ENCODE peak calls at places on chromosomes 1 and 21, in five cellular contexts. X is fibroblast of lung, U is esophagus squamous epithelium, O is left ventricle myocardium inferior, H is ovary. E is an unnamed sample.

GRCh38 chr1:12076425-12077005 is 13.4 kb downstream of the TNFRSF8 start:
- DNase-seq in H (no peak), X (no peak), U (no peak), O (no peak), E (no peak)

GRCh38 chr21:37921091-37921490 is 4.8 kb upstream of the KCNJ6 start:
- DNase-seq in U (no peak), H (no peak), X (peak; percentile 33), O (no peak), E (no peak)

GRCh38 chr21:14267071-14267470 is 51.1 kb downstream of the RBM11 start:
- DNase-seq in X (no peak), U (no peak), O (no peak), H (no peak), E (no peak)

GRCh38 chr1:204443871-204444581 is 32.4 kb upstream of the PPP1R15B start:
- DNase-seq in H (no peak), U (no peak), X (peak; percentile 32), O (no peak), E (no peak)

GRCh38 chr1:245577396-245578157 is 422.8 kb downstream of the KIF26B start:
- DNase-seq in H (no peak), X (no peak), O (no peak), U (no peak), E (no peak)

GRCh38 chr21:42156690-42157605 is 62.0 kb upstream of the ABCG1 start:
- DNase-seq in U (no peak), H (peak; percentile 44), O (no peak), X (no peak), E (no peak)

GRCh38 chr1:192808588-192809285 is at the start of gene RGS2:
- DNase-seq in U (peak; percentile 69), X (peak; percentile 94), O (peak; percentile 92), H (peak; percentile 92), E (peak; percentile 95)

GRCh38 chr1:30668026-30668425 is 55.4 kb downstream of the MATN1 start:
- DNase-seq in U (no peak), X (peak; percentile 36), O (no peak), H (no peak), E (no peak)

GRCh38 chr21:23223882-23224281 is 2225.7 kb downstream of the NCAM2 start:
- DNase-seq in X (no peak), H (no peak), U (no peak), O (no peak), E (no peak)

GRCh38 chr1:12745992-12746323 is at the start of gene CFAP107:
- DNase-seq in H (no peak), X (no peak), U (no peak), O (no peak), E (no peak)

GRCh38 chr1:246921481-246921880 is 10.3 kb downstream of the AHCTF1 start:
- DNase-seq in O (no peak), X (peak; percentile 23), U (no peak), H (no peak), E (no peak)

GRCh38 chr21:32135401-32136363 is 143.2 kb downstream of the MIS18A start:
- DNase-seq in O (no peak), U (no peak), X (peak; percentile 57), H (no peak), E (no peak)

GRCh38 chr21:33024278-33025103 is 1.2 kb upstream of the OLIG2 start:
- DNase-seq in O (no peak), X (no peak), U (no peak), H (no peak), E (no peak)

DNA sequence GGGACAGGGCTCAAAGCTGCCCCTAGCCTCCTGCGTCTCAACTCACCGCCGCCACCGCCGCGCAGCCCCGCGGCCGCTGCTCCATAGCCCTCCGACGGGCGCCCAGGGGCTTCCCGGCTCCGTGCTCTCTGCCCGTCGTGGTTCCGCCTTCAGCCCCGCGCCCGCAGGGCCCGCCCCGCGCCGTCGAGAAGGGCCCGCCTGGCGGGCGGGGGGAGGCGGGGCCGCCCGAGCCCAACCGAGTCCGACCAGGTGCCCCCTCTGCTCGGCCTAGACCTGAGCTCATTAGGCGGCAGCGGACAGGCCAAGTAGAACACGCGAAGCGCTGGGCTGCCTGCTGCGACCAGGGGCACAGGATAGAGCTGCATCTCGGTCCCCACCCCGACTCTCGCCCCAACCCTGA is at the start of gene TNFRSF25:
- DNase-seq in X (no peak), U (no peak), O (no peak), H (no peak), E (no peak)
- H3K4me3 ChIP-seq in X (no peak within 1 kb of the TSS), U (peak within 1 kb of the TSS; percentile 37), O (peak within 1 kb of the TSS; percentile 14), H (no peak within 1 kb of the TSS), E (no peak within 1 kb of the TSS)

DNA sequence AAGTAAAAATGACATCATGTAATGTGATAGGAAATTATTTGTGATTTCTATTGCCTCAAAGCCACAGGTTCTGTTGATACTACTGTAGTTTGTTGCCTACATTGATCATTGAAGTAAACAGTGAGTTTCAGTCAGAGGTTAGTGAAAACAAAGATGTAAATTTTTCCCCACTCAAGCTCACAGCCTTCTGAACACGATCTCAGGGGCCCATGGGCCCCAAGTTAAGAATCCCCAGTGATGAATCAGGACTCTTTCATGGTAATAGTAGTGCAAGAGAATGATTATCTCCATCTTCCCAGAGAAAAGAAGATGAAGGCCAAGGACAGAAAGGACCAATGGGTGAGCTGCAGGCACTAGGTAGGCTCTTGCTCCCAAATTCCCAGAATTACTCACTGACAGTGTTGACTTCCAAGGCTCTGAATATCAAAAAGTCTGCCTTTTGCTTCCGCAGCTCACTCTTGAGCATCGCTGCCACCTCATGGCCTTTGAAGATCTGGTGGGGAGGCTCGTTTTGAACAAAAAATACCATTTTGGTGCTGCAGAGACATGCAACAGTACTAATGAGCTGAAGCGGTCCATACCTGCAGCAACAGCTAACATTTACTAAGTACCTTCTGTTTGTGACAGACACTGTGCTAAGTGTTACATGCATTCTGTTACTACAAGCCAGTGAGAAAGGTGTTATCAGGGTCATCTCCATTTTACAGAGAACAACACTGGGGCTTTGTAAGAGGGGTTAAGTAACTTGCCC is 113.3 kb downstream of the KIAA0319L start:
- DNase-seq in O (no peak), X (no peak), U (no peak), H (no peak), E (no peak)
- TF ChIP-seq CTCF in O (no peak), X (peak; percentile 19), U (no peak), H (no peak), E (peak; percentile 10)

GRCh38 chr1:65021792-65022191 is 55.4 kb upstream of the JAK1 start:
- DNase-seq in X (no peak), H (no peak), O (no peak), U (no peak), E (no peak)
- H3K27me3 ChIP-seq in X (no peaks in the 10 kb centered on the region), H (no peaks in the 10 kb centered on the region), O (no peaks in the 10 kb centered on the region), U (no peaks in the 10 kb centered on the region), E (no peaks in the 10 kb centered on the region)

DNA sequence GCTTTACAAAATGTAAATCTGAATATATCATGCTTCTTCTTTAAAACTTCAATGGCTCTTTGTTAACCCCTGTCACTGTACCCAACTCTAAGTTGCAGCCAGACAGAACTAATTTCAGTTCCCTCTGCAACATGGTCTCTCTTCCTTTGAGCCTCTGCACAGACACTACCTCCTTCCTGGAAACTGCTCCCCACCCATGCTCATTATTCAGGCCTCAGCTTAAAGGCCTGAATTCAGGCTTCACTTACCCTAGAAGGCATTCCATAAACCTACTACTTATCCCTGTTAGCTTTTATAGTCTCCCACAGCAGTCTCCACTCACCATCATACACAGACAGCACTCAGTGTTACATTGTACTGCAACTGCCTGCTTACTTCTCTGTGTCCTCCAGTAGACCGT is 2.6 kb upstream of the EEIG2 start:
- DNase-seq in U (no peak), X (no peak), H (no peak), O (no peak), E (no peak)
- H3K4me3 ChIP-seq in U (no peak overlapping the region), X (no peak overlapping the region), H (no peak overlapping the region), O (no peak overlapping the region), E (no peak overlapping the region)

DNA sequence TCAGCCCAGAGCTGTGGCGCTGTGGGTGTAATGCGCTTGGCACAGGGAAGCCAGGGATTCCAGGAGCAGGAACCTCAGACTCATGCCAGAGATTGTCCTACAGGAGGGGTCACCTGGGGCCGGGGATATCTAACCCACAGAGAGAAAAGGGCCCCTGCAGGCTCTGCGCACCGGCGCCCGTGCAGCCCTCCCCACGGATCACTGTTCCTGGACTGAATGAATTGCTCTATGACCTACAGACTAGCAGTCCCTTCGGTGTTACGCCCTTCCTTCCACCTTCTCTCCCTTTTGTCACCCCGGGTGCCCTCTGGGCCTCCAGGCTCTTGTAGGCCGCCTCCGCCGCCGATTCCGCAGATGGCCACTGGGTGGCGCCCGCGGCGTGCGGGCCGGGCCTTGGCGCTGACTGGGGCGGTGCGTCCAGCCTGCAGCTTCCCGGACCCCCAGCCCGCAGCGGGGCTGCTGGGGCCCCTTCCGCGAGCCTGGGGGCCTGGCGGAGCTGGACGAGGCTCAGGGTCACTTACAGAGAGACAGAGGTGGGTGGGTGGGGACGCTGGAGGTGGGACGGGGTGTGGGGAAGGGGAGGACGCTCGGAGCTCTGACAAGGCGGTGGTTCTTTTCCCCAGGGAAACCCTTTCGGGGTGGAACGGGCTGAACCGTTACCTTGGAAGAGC is 101.3 kb downstream of the IER5 start:
- DNase-seq in O (peak; percentile 65), H (peak; percentile 19), U (no peak), X (peak; percentile 18), E (no peak)
- TF ChIP-seq CTCF in O (peak; percentile 94), H (peak; percentile 29), U (peak; percentile 96), X (peak; percentile 86), E (peak; percentile 77)